ENCODE peak calls at places on chromosome 18, in five cellular contexts. A is T-cell; V is stimulated activated CD4-positive, alpha-beta T cell treated with anti-CD3 and anti-CD28 coated beads, Interleukin-2, amount 100 ng/mL, for 48 hours; J is DMS53; T is HepG2. L is an unnamed sample.

GRCh38 chr18:69895081-69896047 is 52.3 kb downstream of the CD226 start:
- DNase-seq in A (peak), V (no peak), J (no peak), T (no peak), L (no peak)

GRCh38 chr18:6561893-6562292 is 147.2 kb upstream of the L3MBTL4 start:
- DNase-seq in A (no peak), V (no peak), J (no peak), T (no peak), L (no peak)

GRCh38 chr18:26258711-26259110 is 32.5 kb downstream of the TAF4B start:
- DNase-seq in A (no peak), V (no peak), J (no peak), T (no peak), L (no peak)

GRCh38 chr18:75297731-75298130 is 87.1 kb downstream of the TSHZ1 start:
- DNase-seq in A (no peak), V (no peak), J (no peak), T (no peak), L (no peak)

GRCh38 chr18:13235326-13235937 is 16.9 kb downstream of the LDLRAD4 start:
- DNase-seq in A (no peak), V (no peak), J (no peak), T (no peak), L (no peak)

GRCh38 chr18:56068030-56068671 is 480.2 kb upstream of the TCF4 start:
- DNase-seq in A (no peak), V (no peak), J (no peak), T (no peak), L (no peak)

GRCh38 chr18:23267447-23267776 is 132.1 kb downstream of the CABLES1 start:
- DNase-seq in A (no peak), V (no peak), J (no peak), T (no peak), L (no peak)

GRCh38 chr18:59265246-59266018 is 7.8 kb downstream of the RAX start:
- DNase-seq in A (no peak), V (peak), J (peak), T (no peak), L (no peak)

L was measured in Caki2.